ENCODE peak calls at places on chromosomes 4 and X, in six cellular contexts. Q, I, L, D, V and K are unnamed samples.

GRCh38 chrX:112968351-112969133 is 127.9 kb upstream of the AMOT start:
- DNase-seq in Q (no peak), I (no peak), L (no peak), D (no peak), V (no peak), K (no peak)

GRCh38 chr4:52202251-52202779 is 151.2 kb downstream of the SPATA18 start:
- DNase-seq in Q (no peak), I (no peak), L (no peak), D (no peak), V (no peak), K (peak; percentile 6)

GRCh38 chrX:131752493-131753198 is 208.8 kb downstream of the OR13H1 start:
- DNase-seq in Q (no peak), I (peak; percentile 87), L (no peak), D (no peak), V (peak; percentile 81), K (no peak)

GRCh38 chr4:61532324-61532723 is 332.2 kb downstream of the ADGRL3 start:
- DNase-seq in Q (no peak), I (no peak), L (no peak), D (no peak), V (no peak), K (no peak)

GRCh38 chrX:77918568-77918967 is 8.1 kb downstream of the ATP7A start:
- DNase-seq in Q (no peak), I (no peak), L (no peak), D (no peak), V (no peak), K (no peak)

GRCh38 chr4:54902261-54902660 is 223.1 kb downstream of the KDR start:
- DNase-seq in Q (no peak), I (no peak), L (no peak), D (no peak), V (no peak), K (no peak)

GRCh38 chr4:13470379-13470778 is 13.8 kb downstream of the RAB28 start:
- DNase-seq in Q (no peak), I (no peak), L (no peak), D (no peak), V (no peak), K (no peak)

GRCh38 chrX:110432831-110433230 is 74.2 kb downstream of the RTL9 start:
- DNase-seq in Q (no peak), I (no peak), L (no peak), D (no peak), V (no peak), K (no peak)

GRCh38 chr4:48237996-48238645 is 31.5 kb downstream of the TEC start:
- DNase-seq in Q (no peak), I (no peak), L (no peak), D (no peak), V (no peak), K (no peak)

GRCh38 chr4:69038582-69038981 is 57.7 kb upstream of the UGT2B7 start:
- DNase-seq in Q (no peak), I (no peak), L (peak; percentile 18), D (no peak), V (no peak), K (no peak)

GRCh38 chr4:161182913-161183312 is 980.9 kb downstream of the FSTL5 start:
- DNase-seq in Q (no peak), I (no peak), L (no peak), D (no peak), V (no peak), K (no peak)

GRCh38 chr4:7044415-7044930 is 1.3 kb downstream of the TADA2B start:
- DNase-seq in Q (no peak), I (no peak), L (no peak), D (no peak), V (no peak), K (no peak)

GRCh38 chrX:100935767-100936166 is 7.0 kb upstream of the XKRX start:
- DNase-seq in Q (no peak), I (no peak), L (no peak), D (no peak), V (no peak), K (no peak)

GRCh38 chrX:19739683-19740082 is 147.7 kb downstream of the SH3KBP1 start:
- DNase-seq in Q (peak; percentile 64), I (no peak), L (peak; percentile 32), D (peak; percentile 65), V (peak; percentile 28), K (peak; percentile 67)

GRCh38 chr4:70326052-70326451 is 8.7 kb upstream of the CABS1 start:
- DNase-seq in Q (no peak), I (no peak), L (no peak), D (no peak), V (no peak), K (no peak)

GRCh38 chr4:45662996-45663395 is 460.9 kb downstream of the GABRG1 start:
- DNase-seq in Q (no peak), I (no peak), L (no peak), D (no peak), V (no peak), K (peak; percentile 9)

GRCh38 chr4:129545599-129546278 is 449.8 kb downstream of the C4orf33 start:
- DNase-seq in Q (no peak), I (no peak), L (no peak), D (no peak), V (no peak), K (no peak)

GRCh38 chrX:20265726-20266681 is 705 bp downstream of the RPS6KA3 start:
- DNase-seq in Q (peak; percentile 19), I (no peak), L (no peak), D (peak; percentile 27), V (no peak), K (peak; percentile 13)

GRCh38 chr4:59553063-59553738 is 1646.9 kb upstream of the ADGRL3 start:
- DNase-seq in Q (peak; percentile 28), I (peak; percentile 55), L (no peak), D (no peak), V (peak; percentile 33), K (no peak)

GRCh38 chrX:103187953-103188475 is 26.9 kb upstream of the BEX4 start:
- DNase-seq in Q (no peak), I (no peak), L (peak; percentile 13), D (no peak), V (no peak), K (no peak)

GRCh38 chr4:123976285-123976684 is 579.7 kb downstream of the SPRY1 start:
- DNase-seq in Q (no peak), I (no peak), L (no peak), D (no peak), V (no peak), K (peak; percentile 32)

GRCh38 chr4:64399313-64400109 is 9.7 kb downstream of the TECRL start:
- DNase-seq in Q (no peak), I (no peak), L (no peak), D (no peak), V (no peak), K (peak; percentile 50)

GRCh38 chr4:15717647-15718416 is 15.0 kb downstream of the BST1 start:
- DNase-seq in Q (no peak), I (no peak), L (no peak), D (no peak), V (no peak), K (no peak)

GRCh38 chrX:71993371-71993770 is 82.7 kb downstream of the NHSL2 start:
- DNase-seq in Q (no peak), I (no peak), L (no peak), D (no peak), V (no peak), K (no peak)

GRCh38 chrX:39760930-39761329 is 336.8 kb downstream of the BCOR start:
- DNase-seq in Q (no peak), I (no peak), L (no peak), D (no peak), V (no peak), K (no peak)

GRCh38 chr4:52574036-52574435 is 85.1 kb downstream of the USP46 start:
- DNase-seq in Q (no peak), I (no peak), L (no peak), D (no peak), V (no peak), K (no peak)

GRCh38 chr4:39987505-39987904 is 9.8 kb upstream of the PDS5A start:
- DNase-seq in Q (no peak), I (no peak), L (no peak), D (no peak), V (no peak), K (no peak)

GRCh38 chr4:158621729-158622128 is 50.0 kb downstream of the C4orf46 start:
- DNase-seq in Q (no peak), I (no peak), L (no peak), D (no peak), V (no peak), K (no peak)

GRCh38 chr4:158622251-158622650 is 49.4 kb downstream of the C4orf46 start:
- DNase-seq in Q (no peak), I (no peak), L (no peak), D (no peak), V (no peak), K (no peak)

GRCh38 chr4:158625544-158625943 is 46.1 kb downstream of the C4orf46 start:
- DNase-seq in Q (no peak), I (no peak), L (no peak), D (no peak), V (no peak), K (no peak)

GRCh38 chr4:158630893-158631292 is 40.8 kb downstream of the C4orf46 start:
- DNase-seq in Q (no peak), I (no peak), L (no peak), D (no peak), V (no peak), K (no peak)

GRCh38 chr4:158624889-158625478 is 46.7 kb downstream of the C4orf46 start:
- DNase-seq in Q (peak; percentile 6), I (peak; percentile 11), L (peak; percentile 58), D (peak; percentile 65), V (peak; percentile 27), K (peak; percentile 86)
- TF ChIP-seq REST in Q (no peak), I (no peak), L (no peak), D (no peak), V (no peak), K (no peak)

GRCh38 chrX:120790552-120790951 is 85.1 kb downstream of the CT47B1 start:
- DNase-seq in Q (no peak), I (no peak), L (no peak), D (no peak), V (no peak), K (no peak)
- TF ChIP-seq REST in Q (no peak), I (no peak), L (no peak), D (no peak), V (no peak), K (no peak)

GRCh38 chr4:3708611-3709010 is 57.6 kb upstream of the ADRA2C start:
- DNase-seq in Q (no peak), I (no peak), L (no peak), D (no peak), V (no peak), K (no peak)

GRCh38 chr4:3707423-3708102 is 58.6 kb upstream of the ADRA2C start:
- DNase-seq in Q (no peak), I (no peak), L (no peak), D (no peak), V (no peak), K (no peak)

GRCh38 chr4:3706565-3707422 is 59.4 kb upstream of the ADRA2C start:
- DNase-seq in Q (no peak), I (no peak), L (no peak), D (no peak), V (no peak), K (no peak)

GRCh38 chr4:3709061-3709845 is 56.9 kb upstream of the ADRA2C start:
- DNase-seq in Q (no peak), I (no peak), L (no peak), D (no peak), V (no peak), K (no peak)

GRCh38 chr4:3708103-3708510 is 58.1 kb upstream of the ADRA2C start:
- DNase-seq in Q (no peak), I (no peak), L (no peak), D (no peak), V (no peak), K (no peak)
- TF ChIP-seq REST in Q (no peak), I (no peak), L (no peak), D (no peak), V (no peak), K (no peak)

GRCh38 chr4:3237711-3238560 is 11.0 kb upstream of the MSANTD1 start:
- DNase-seq in Q (no peak), I (no peak), L (no peak), D (no peak), V (no peak), K (peak; percentile 67)
- TF ChIP-seq REST in Q (no peak), I (no peak), L (no peak), D (no peak), V (no peak), K (no peak)